ENCODE peak calls at places on chromosomes 12 and 14, in six cellular contexts. K is T-helper 2 cell; Y is putamen; A is nucleus accumbens; I is activated effector memory CD4-positive, alpha-beta T cell treated with Interleukin-2 at 50 U/mL for 16 hours; O is stomach. Z is an unnamed sample.

GRCh38 chr12:60494249-60494648 is 898.4 kb downstream of the SLC16A7 start:
- DNase-seq in K (no peak), Y (no peak), A (no peak), I (no peak), O (no peak), Z (no peak)

GRCh38 chr12:77696183-77696582 is 134.5 kb upstream of the NAV3 start:
- DNase-seq in K (no peak), Y (peak), A (no peak), I (no peak), O (no peak), Z (no peak)

GRCh38 chr12:47863467-47863866 is 41.3 kb downstream of the VDR start:
- DNase-seq in K (no peak), Y (no peak), A (no peak), I (no peak), O (no peak), Z (no peak)

GRCh38 chr12:76856018-76856644 is 22.7 kb downstream of the CSRP2 start:
- DNase-seq in K (no peak), Y (no peak), A (no peak), I (no peak), O (no peak), Z (no peak)

GRCh38 chr12:67740706-67741105 is 92.2 kb downstream of the DYRK2 start:
- DNase-seq in K (no peak), Y (no peak), A (no peak), I (no peak), O (no peak), Z (no peak)

GRCh38 chr14:22691171-22691570 is 47.0 kb upstream of the OR6J1 start:
- DNase-seq in K (no peak), Y (no peak), A (no peak), I (no peak), O (no peak), Z (no peak)

GRCh38 chr14:75292886-75293285 is 14.3 kb downstream of the FOS start:
- DNase-seq in K (no peak), Y (no peak), A (no peak), I (no peak), O (no peak), Z (no peak)

GRCh38 chr12:47028186-47028585 is 51.2 kb upstream of the PCED1B start:
- DNase-seq in K (no peak), Y (no peak), A (no peak), I (no peak), O (no peak), Z (no peak)

GRCh38 chr14:30907659-30908057 is 33.3 kb downstream of the COCH start:
- DNase-seq in K (no peak), Y (no peak), A (no peak), I (no peak), O (no peak), Z (no peak)

GRCh38 chr12:55626154-55626553 is 10.5 kb upstream of the OR10P1 start:
- DNase-seq in K (no peak), Y (no peak), A (no peak), I (no peak), O (no peak), Z (no peak)

Z was measured in dorsolateral prefrontal cortex.